ENCODE peak calls at places on chromosomes 7 and 10, in nine cellular contexts. Y is GM13977; F is activated CD4-positive, CD25-positive, alpha-beta regulatory T cell treated with anti-CD3 and anti-CD28 coated beads, Interleukin-2, amount 50 U/mL, for 16 hours; E is EL; B is naive thymus-derived CD4-positive, alpha-beta T cell; X is ELF-1; S is AG10803; R is M059J; W is fibroblast of the aortic adventitia. V is an unnamed sample.

GRCh38 chr7:85186083-85186520 is 754 bp downstream of the SEMA3D start:
- DNase-seq in S (peak; percentile 51), X (peak; percentile 54), R (peak; percentile 83), F (no peak), W (peak; percentile 66), Y (no peak), E (peak; percentile 80), B (no peak), V (peak; percentile 55)

GRCh38 chr10:15255961-15256360 is 87.5 kb upstream of the NMT2 start:
- DNase-seq in W (no peak), Y (no peak), B (no peak), X (peak; percentile 64), F (no peak), R (no peak), S (no peak), E (no peak), V (no peak)

GRCh38 chr7:112014347-112014746 is 191.9 kb downstream of the DOCK4 start:
- DNase-seq in S (no peak), B (no peak), E (no peak), Y (no peak), R (no peak), W (no peak), F (no peak), X (no peak), V (no peak)

GRCh38 chr10:125151170-125151823 is 9.1 kb downstream of the CTBP2 start:
- DNase-seq in E (no peak), S (no peak), R (no peak), X (no peak), B (no peak), Y (no peak), F (no peak), W (no peak), V (no peak)

GRCh38 chr7:112743811-112744210 is 46.4 kb downstream of the TMEM168 start:
- DNase-seq in Y (no peak), W (no peak), X (peak; percentile 84), E (no peak), S (no peak), R (no peak), F (no peak), B (no peak), V (no peak)

GRCh38 chr10:88092975-88093374 is 229.6 kb downstream of the PTEN start:
- DNase-seq in F (no peak), R (no peak), X (no peak), E (no peak), Y (no peak), S (no peak), B (no peak), W (no peak), V (no peak)

GRCh38 chr7:87581723-87582122 is 19.0 kb downstream of the ABCB1 start:
- DNase-seq in R (no peak), F (no peak), W (no peak), X (no peak), Y (no peak), B (no peak), S (no peak), E (no peak), V (no peak)

GRCh38 chr10:78408671-78409472 is 375.2 kb downstream of the RPS24 start:
- DNase-seq in F (no peak), X (no peak), S (peak; percentile 44), W (peak; percentile 77), E (no peak), B (no peak), R (peak; percentile 75), Y (no peak), V (peak; percentile 30)

GRCh38 chr10:102312683-102313082 is 67.4 kb downstream of the GBF1 start:
- DNase-seq in E (peak; percentile 37), R (peak; percentile 73), W (no peak), Y (no peak), S (peak; percentile 18), X (no peak), B (no peak), F (no peak), V (peak; percentile 25)

GRCh38 chr7:42932861-42933591 is 850 bp downstream of the MRPL32 start:
- DNase-seq in F (no peak), Y (no peak), X (peak; percentile 38), W (peak; percentile 55), B (no peak), E (peak; percentile 33), R (peak; percentile 48), S (no peak), V (peak; percentile 22)

GRCh38 chr7:41487229-41487861 is 215.5 kb downstream of the INHBA start:
- DNase-seq in S (no peak), F (no peak), B (no peak), X (no peak), W (peak; percentile 46), E (no peak), R (no peak), Y (no peak), V (no peak)

GRCh38 chr7:122770943-122771342 is 68.2 kb upstream of the RNF148 start:
- DNase-seq in F (no peak), R (no peak), E (no peak), X (no peak), B (no peak), S (no peak), W (no peak), Y (no peak), V (no peak)

GRCh38 chr10:30493609-30494530 is 59.9 kb downstream of the MAP3K8 start:
- DNase-seq in B (peak; percentile 23), W (peak; percentile 48), Y (peak; percentile 38), X (no peak), S (peak; percentile 56), F (no peak), E (peak; percentile 77), R (peak; percentile 48), V (peak; percentile 44)

GRCh38 chr10:84341983-84342382 is 13.6 kb downstream of the CCSER2 start:
- DNase-seq in W (no peak), B (no peak), R (no peak), F (no peak), S (no peak), X (no peak), E (no peak), Y (no peak), V (no peak)

GRCh38 chr10:87845624-87846377 is 17.5 kb downstream of the KLLN start:
- DNase-seq in R (peak; percentile 75), B (no peak), F (no peak), W (peak; percentile 70), X (no peak), S (peak; percentile 37), Y (no peak), E (peak; percentile 84), V (no peak)

GRCh38 chr10:36801660-36802059 is 323.7 kb upstream of the ANKRD30A start:
- DNase-seq in R (peak; percentile 27), F (no peak), S (no peak), W (no peak), Y (no peak), E (no peak), B (no peak), X (peak; percentile 6), V (no peak)

GRCh38 chr7:69429817-69430501 is 168.3 kb upstream of the AUTS2 start:
- DNase-seq in F (no peak), W (peak; percentile 51), R (peak; percentile 69), X (no peak), Y (no peak), S (peak; percentile 84), E (no peak), B (no peak), V (peak; percentile 78)

GRCh38 chr7:151631149-151631967 is 111.7 kb upstream of the RHEB start:
- DNase-seq in E (peak; percentile 45), F (no peak), R (peak; percentile 55), X (peak; percentile 53), W (no peak), Y (no peak), S (no peak), B (no peak), V (no peak)

GRCh38 chr7:105587899-105588690 is 6.8 kb upstream of the EFCAB10 start:
- DNase-seq in Y (no peak), R (no peak), S (peak; percentile 19), W (no peak), B (no peak), E (peak; percentile 25), X (peak; percentile 65), F (no peak), V (no peak)

GRCh38 chr7:46569117-46569433 is 648.0 kb upstream of the IGFBP3 start:
- DNase-seq in S (no peak), Y (no peak), R (peak; percentile 83), W (no peak), E (peak; percentile 58), F (no peak), X (peak; percentile 30), B (no peak), V (no peak)

GRCh38 chr10:116316533-116316932 is 7.7 kb upstream of the CCDC172 start:
- DNase-seq in X (peak; percentile 46), F (no peak), Y (no peak), S (no peak), E (no peak), B (no peak), R (peak; percentile 73), W (no peak), V (no peak)

GRCh38 chr7:101059620-101059942 is 25.7 kb upstream of the TRIM56 start:
- DNase-seq in S (no peak), W (no peak), B (no peak), X (no peak), Y (no peak), E (no peak), R (no peak), F (no peak), V (no peak)

GRCh38 chr10:124359336-124359832 is 59.3 kb downstream of the OAT start:
- DNase-seq in E (peak; percentile 38), R (peak; percentile 38), Y (no peak), X (no peak), F (no peak), W (no peak), S (no peak), B (no peak), V (no peak)

GRCh38 chr7:45088146-45088701 is 545 bp downstream of the NACAD start:
- DNase-seq in Y (no peak), S (no peak), E (no peak), W (no peak), B (no peak), F (no peak), X (no peak), R (no peak), V (no peak)

GRCh38 chr7:141397236-141398163 is 153.7 kb upstream of the AGK start:
- DNase-seq in X (no peak), Y (no peak), F (no peak), S (no peak), R (no peak), W (no peak), B (no peak), E (no peak), V (no peak)

GRCh38 chr10:95605163-95605562 is 44.0 kb upstream of the SORBS1 start:
- DNase-seq in F (no peak), B (no peak), R (no peak), X (peak; percentile 9), W (no peak), S (peak; percentile 25), E (no peak), Y (no peak), V (peak; percentile 13)

GRCh38 chr7:81457858-81458522 is 311.9 kb downstream of the HGF start:
- DNase-seq in W (peak; percentile 73), Y (no peak), B (no peak), R (peak; percentile 51), F (no peak), X (no peak), S (peak; percentile 61), E (peak; percentile 24), V (peak; percentile 60)

GRCh38 chr10:71526662-71527061 is 129.9 kb downstream of the CDH23 start:
- DNase-seq in F (no peak), Y (no peak), X (no peak), R (no peak), B (no peak), S (no peak), W (no peak), E (no peak), V (no peak)

GRCh38 chr10:30040597-30040996 is 18.8 kb downstream of the JCAD start:
- DNase-seq in B (no peak), F (no peak), X (no peak), Y (no peak), R (no peak), S (no peak), W (no peak), E (no peak), V (no peak)

GRCh38 chr7:157555308-157555707 is 218.5 kb downstream of the DNAJB6 start:
- DNase-seq in B (no peak), F (no peak), Y (no peak), E (no peak), S (no peak), X (no peak), W (no peak), R (peak; percentile 80), V (no peak)

GRCh38 chr7:24965831-24966708 is 13.9 kb downstream of the OSBPL3 start:
- DNase-seq in R (peak; percentile 15), E (no peak), F (no peak), X (peak; percentile 49), Y (peak; percentile 65), W (no peak), S (no peak), B (peak; percentile 34), V (no peak)

V was measured in GM03348.